ENCODE peak calls at places on chromosomes 12 and 14, in four cellular contexts. P is H1, S is H9, F is neuronal stem cell. J is an unnamed sample.

GRCh38 chr12:49960474-49961110 is 1.1 kb upstream of the AQP5 start:
- DNase-seq in F (no peak), P (no peak), S (no peak), J (no peak)

GRCh38 chr12:58204086-58204485 is 262.7 kb downstream of the ATP23 start:
- DNase-seq in P (no peak), S (no peak), F (no peak), J (peak)

GRCh38 chr12:78018939-78019338 is 188.2 kb downstream of the NAV3 start:
- DNase-seq in P (no peak), S (no peak), F (no peak), J (peak)

GRCh38 chr12:131210506-131211278 is 257.0 kb downstream of the ADGRD1 start:
- DNase-seq in P (no peak), S (peak), F (no peak), J (no peak)

GRCh38 chr12:126874427-126875026 is 1392.4 kb upstream of the TMEM132C start:
- DNase-seq in F (peak), S (peak), P (peak), J (no peak)

GRCh38 chr12:113222730-113223531 is 1.7 kb downstream of the TPCN1 start:
- DNase-seq in S (no peak), P (no peak), F (no peak), J (peak)

GRCh38 chr14:49861581-49861922 is 9.0 kb upstream of the NEMF start:
- DNase-seq in P (no peak), S (peak), F (peak), J (peak)

GRCh38 chr12:575948-576612 is 87.2 kb downstream of the NINJ2 start:
- DNase-seq in S (peak), P (no peak), F (peak), J (peak)

GRCh38 chr12:121001841-121002483 is 14.3 kb downstream of the C12orf43 start:
- DNase-seq in F (no peak), S (no peak), P (no peak), J (no peak)

GRCh38 chr12:106195638-106196037 is 52.2 kb downstream of the CKAP4 start:
- DNase-seq in F (no peak), P (no peak), S (no peak), J (peak)

GRCh38 chr12:115456946-115457689 is 773.1 kb upstream of the TBX3 start:
- DNase-seq in F (no peak), P (no peak), S (peak), J (no peak)

GRCh38 chr12:108629824-108630476 is 3.7 kb downstream of the SELPLG start:
- DNase-seq in S (no peak), P (no peak), F (no peak), J (peak)

GRCh38 chr12:51631591-51631990 is 40.6 kb downstream of the SCN8A start:
- DNase-seq in S (no peak), P (no peak), F (no peak), J (peak)

GRCh38 chr12:118377891-118378470 is 1.6 kb downstream of the SUDS3 start:
- DNase-seq in S (peak), P (no peak), F (peak), J (peak)

GRCh38 chr12:9651265-9651729 is 18.2 kb upstream of the CLEC2D start:
- DNase-seq in P (no peak), S (no peak), F (no peak), J (peak)

GRCh38 chr12:97524812-97525211 is 62.2 kb downstream of the RMST start:
- DNase-seq in F (no peak), S (no peak), P (no peak), J (no peak)

GRCh38 chr12:75623631-75624118 is 112.3 kb upstream of the KRR1 start:
- DNase-seq in S (peak), P (no peak), F (no peak), J (peak)

GRCh38 chr12:58309806-58310205 is 368.4 kb downstream of the ATP23 start:
- DNase-seq in P (no peak), S (no peak), F (no peak), J (peak)

GRCh38 chr12:49951411-49952105 is 1.0 kb downstream of the AQP2 start:
- DNase-seq in F (no peak), S (no peak), P (no peak), J (no peak)

GRCh38 chr12:65171073-65171472 is 1.7 kb downstream of the LEMD3 start:
- DNase-seq in P (no peak), S (no peak), F (no peak), J (peak)

GRCh38 chr12:45433441-45433868 is 217.6 kb downstream of the ANO6 start:
- DNase-seq in S (peak), F (peak), P (peak), J (no peak)

GRCh38 chr12:104426926-104427546 is 29.7 kb upstream of the CHST11 start:
- DNase-seq in S (no peak), F (no peak), P (no peak), J (peak)

GRCh38 chr12:53324113-53324778 is 2.8 kb upstream of the AAAS start:
- DNase-seq in S (peak), P (no peak), F (no peak), J (peak)

GRCh38 chr14:95691591-95691990 is 5.4 kb downstream of the TCL1B start:
- DNase-seq in P (no peak), S (no peak), F (no peak), J (no peak)

DNA sequence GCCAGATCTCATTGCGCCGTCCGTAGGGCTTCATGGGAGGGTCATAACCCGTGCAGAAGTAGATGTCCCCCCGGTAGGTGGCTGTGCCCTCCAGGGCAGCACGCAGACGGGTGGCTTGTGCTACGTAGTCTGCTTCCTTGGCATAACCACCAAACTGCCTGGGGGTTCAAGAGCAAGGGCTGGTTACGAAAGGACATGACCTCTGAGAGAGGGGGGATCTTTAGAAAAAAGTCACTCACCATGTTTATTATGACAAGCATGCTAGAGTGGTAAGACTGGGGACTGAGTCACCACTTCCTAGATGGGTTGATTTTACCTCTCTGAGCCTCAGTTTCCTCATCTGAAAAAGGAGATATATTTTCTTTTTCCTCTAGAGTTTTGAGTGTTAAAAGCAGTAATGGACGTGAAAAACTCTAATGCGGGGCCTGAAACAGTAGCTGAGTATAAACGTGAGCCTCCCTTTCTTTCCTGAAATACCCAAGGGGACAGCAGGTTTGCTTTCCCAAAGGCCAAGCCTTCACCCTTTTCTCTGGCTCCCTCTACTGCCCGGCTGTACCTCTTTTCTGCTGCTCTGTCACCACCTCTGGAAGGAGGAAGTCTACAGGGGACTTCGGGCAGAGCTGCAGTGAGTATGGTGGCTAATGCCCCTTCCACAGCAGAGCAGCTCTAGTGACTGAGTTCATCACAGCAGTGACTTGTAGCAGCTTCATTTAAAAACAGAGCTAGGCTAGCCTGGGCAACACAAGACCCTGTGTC is 23.5 kb upstream of the GPRC5D start:
- DNase-seq in P (no peak), S (peak), F (no peak), J (peak)
- H2BK15ac ChIP-seq in P (no peak), S (no peak), F (no peak), J (no peak)

GRCh38 chr14:93090826-93091583 is 24.7 kb downstream of the ITPK1 start:
- DNase-seq in F (no peak), S (no peak), P (no peak), J (no peak)

GRCh38 chr14:93094121-93094918 is 21.4 kb downstream of the ITPK1 start:
- DNase-seq in P (no peak), F (no peak), S (no peak), J (no peak)

GRCh38 chr14:93095742-93096510 is 19.8 kb downstream of the ITPK1 start:
- DNase-seq in P (no peak), F (no peak), S (no peak), J (no peak)

GRCh38 chr14:93091666-93092065 is 24.1 kb downstream of the ITPK1 start:
- DNase-seq in S (no peak), F (no peak), P (no peak), J (no peak)

DNA sequence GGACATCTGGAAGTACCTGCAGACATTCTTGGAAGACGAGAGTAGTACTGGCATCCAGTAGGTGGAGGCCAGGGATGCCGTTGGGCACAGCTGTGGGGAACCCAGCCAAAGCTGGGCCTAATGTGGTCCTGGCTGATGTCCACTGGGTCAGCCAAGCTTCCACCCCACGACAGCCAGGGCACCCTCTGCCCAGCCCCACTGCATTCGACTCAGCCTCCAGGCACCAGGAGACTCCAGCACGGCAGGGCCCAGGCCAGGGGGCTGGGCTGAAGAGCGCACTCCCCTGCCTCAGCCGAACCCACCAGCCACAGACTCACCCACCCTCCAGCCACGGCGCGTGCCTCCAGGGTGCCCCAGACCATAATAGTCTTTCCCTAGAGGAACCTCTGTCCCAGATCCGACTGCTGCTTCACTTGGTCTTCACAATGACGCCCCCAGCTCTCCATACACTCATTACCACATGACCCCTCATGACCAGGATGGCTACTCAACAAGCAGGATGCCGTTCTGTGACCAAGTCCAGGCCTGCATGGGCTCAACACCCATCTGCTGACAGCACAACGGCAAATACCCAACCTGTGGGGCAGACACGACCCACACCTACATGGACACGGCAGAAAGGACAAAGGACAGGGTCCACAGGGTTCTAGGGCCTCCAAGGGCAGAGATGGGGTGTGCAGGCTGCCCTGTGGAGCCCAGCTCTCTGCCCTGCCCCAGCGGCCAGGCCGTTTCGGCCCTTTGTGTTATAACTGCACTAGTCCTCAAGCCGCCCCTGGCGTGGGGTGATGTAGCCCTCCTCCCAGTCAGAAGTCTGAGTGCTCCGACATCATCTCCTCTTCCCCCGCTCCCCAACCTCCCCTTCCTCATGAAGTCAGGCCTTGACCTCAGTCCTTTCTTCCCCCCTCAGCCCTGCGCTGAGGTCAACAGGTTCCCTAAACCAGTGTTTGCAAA is 22.8 kb downstream of the ITPK1 start:
- DNase-seq in P (no peak), F (no peak), S (no peak), J (no peak)
- H3K27ac ChIP-seq in P (no peak), F (no peak), S (no peak), J (no peak)

DNA sequence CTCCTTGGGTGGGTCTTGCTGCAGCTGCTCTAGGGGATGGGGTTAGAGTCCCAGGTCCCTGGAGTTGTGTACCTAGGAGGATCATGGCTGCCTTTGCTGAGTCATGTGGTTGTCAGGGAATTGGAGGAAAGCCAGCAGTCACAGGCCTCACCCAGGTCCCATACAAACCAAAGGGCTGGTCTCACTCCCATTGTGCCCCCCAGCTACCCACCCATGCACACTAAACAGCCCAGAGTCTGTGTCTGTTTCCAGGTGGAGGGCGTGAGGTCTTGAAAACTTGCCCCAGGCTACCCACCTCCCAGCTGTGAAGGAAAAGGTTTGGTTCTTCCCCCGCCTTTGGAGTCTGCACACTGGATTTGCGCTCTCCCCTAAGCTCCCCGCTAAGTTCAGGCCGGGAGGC is 387.8 kb downstream of the TMTC2 start:
- DNase-seq in P (no peak), F (no peak), S (peak), J (no peak)
- H2BK12ac ChIP-seq in P (peak), F (no peak), S (no peak), J (no peak)

GRCh38 chr14:51650721-51651387 is 856 bp upstream of the FRMD6 start:
- DNase-seq in P (no peak), S (peak), F (peak), J (no peak)
- H2BK15ac ChIP-seq in P (no peak), S (no peak), F (peak), J (peak)

GRCh38 chr12:112087055-112087850 is 21.3 kb downstream of the NAA25 start:
- DNase-seq in S (no peak), P (no peak), F (no peak), J (peak)

GRCh38 chr12:112091563-112091962 is 17.0 kb downstream of the NAA25 start:
- DNase-seq in F (no peak), P (no peak), S (no peak), J (no peak)

GRCh38 chr12:112087851-112088250 is 20.7 kb downstream of the NAA25 start:
- DNase-seq in F (no peak), S (no peak), P (no peak), J (no peak)
- H3K27ac ChIP-seq in F (no peak), S (peak), P (no peak), J (no peak)

GRCh38 chr14:72645706-72646105 is 248.2 kb downstream of the DPF3 start:
- DNase-seq in P (no peak), S (no peak), F (no peak), J (no peak)

GRCh38 chr14:72644758-72645489 is 249.0 kb downstream of the DPF3 start:
- DNase-seq in S (no peak), F (no peak), P (no peak), J (peak)

GRCh38 chr14:72641086-72641485 is 252.8 kb downstream of the DPF3 start:
- DNase-seq in S (no peak), P (no peak), F (no peak), J (no peak)

GRCh38 chr14:72643317-72643801 is 250.5 kb downstream of the DPF3 start:
- DNase-seq in P (peak), S (no peak), F (no peak), J (peak)

GRCh38 chr14:72644038-72644437 is 249.9 kb downstream of the DPF3 start:
- DNase-seq in F (no peak), P (no peak), S (no peak), J (no peak)
- H2BK12ac ChIP-seq in F (no peak), P (no peak), S (no peak), J (peak)

GRCh38 chr14:32078030-32078793 is 1.1 kb downstream of the ARHGAP5 start:
- DNase-seq in S (no peak), P (no peak), F (no peak), J (peak)
- H2BK15ac ChIP-seq in S (no peak), P (no peak), F (no peak), J (no peak)

GRCh38 chr12:87082756-87083155 is 826.6 kb upstream of the MGAT4C start:
- DNase-seq in F (no peak), P (no peak), S (no peak), J (no peak)

GRCh38 chr12:87085286-87085685 is 829.1 kb upstream of the MGAT4C start:
- DNase-seq in S (no peak), F (no peak), P (no peak), J (no peak)

GRCh38 chr12:87086118-87086891 is 830.1 kb upstream of the MGAT4C start:
- DNase-seq in P (no peak), F (no peak), S (no peak), J (peak)
- H3K27ac ChIP-seq in P (no peak), F (no peak), S (no peak), J (no peak)

DNA sequence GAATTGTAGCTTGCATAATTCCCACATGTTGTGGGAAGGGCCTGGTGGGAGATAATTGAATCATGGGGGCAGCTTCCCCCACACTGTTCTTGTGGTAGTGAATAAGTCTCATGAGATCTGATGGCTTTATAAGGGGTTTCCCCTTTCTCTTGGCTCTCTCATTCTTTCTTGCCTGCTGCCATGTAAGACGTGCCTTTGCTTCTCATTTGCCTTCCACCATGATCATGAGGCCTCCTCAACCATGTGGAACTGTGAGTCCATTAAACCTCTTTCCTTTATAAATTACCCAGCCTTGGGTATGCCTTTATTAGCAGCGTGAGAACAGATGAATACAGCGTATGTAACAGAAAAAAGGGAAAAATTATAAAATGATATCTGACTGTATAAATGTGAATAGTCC is 21.1 kb downstream of the C12orf71 start:
- DNase-seq in S (no peak), P (no peak), F (no peak), J (no peak)
- H2BK12ac ChIP-seq in S (no peak), P (no peak), F (no peak), J (no peak)

GRCh38 chr12:124686001-124686884 is 118.8 kb upstream of the NCOR2 start:
- DNase-seq in S (no peak), P (no peak), F (no peak), J (peak)

GRCh38 chr12:124688356-124688992 is 121.1 kb upstream of the NCOR2 start:
- DNase-seq in S (no peak), P (no peak), F (no peak), J (no peak)

GRCh38 chr12:124685689-124685993 is 118.2 kb upstream of the NCOR2 start:
- DNase-seq in P (no peak), S (no peak), F (no peak), J (no peak)

GRCh38 chr12:124687695-124688301 is 120.4 kb upstream of the NCOR2 start:
- DNase-seq in P (no peak), F (no peak), S (no peak), J (peak)

GRCh38 chr12:124686885-124687694 is 119.7 kb upstream of the NCOR2 start:
- DNase-seq in P (no peak), F (no peak), S (no peak), J (no peak)
- H2BK15ac ChIP-seq in P (no peak), F (no peak), S (no peak), J (peak)

J was measured in mesenchymal stem cell.